ENCODE peak calls at places on chromosome 10, in nine cellular contexts. D, F, V, X, Q, J, G, E and W are unnamed samples.

GRCh38 chr10:50325449-50326188 is 74.3 kb upstream of the ASAH2 start:
- DNase-seq in D (peak; percentile 100), E (no peak), V (peak; percentile 88), X (peak; percentile 74), G (no peak), J (peak; percentile 58), F (peak; percentile 100), Q (peak; percentile 99), W (peak; percentile 86)

GRCh38 chr10:84097787-84098353 is 41.4 kb upstream of the GHITM start:
- DNase-seq in V (no peak), J (no peak), E (no peak), F (peak; percentile 18), Q (no peak), D (peak; percentile 19), G (peak; percentile 42), X (no peak), W (no peak)

GRCh38 chr10:125001313-125002043 is 59.6 kb downstream of the ZRANB1 start:
- DNase-seq in J (peak; percentile 40), F (peak; percentile 59), D (no peak), V (no peak), E (peak; percentile 54), Q (no peak), X (no peak), G (no peak), W (no peak)

GRCh38 chr10:62108768-62109430 is 159.7 kb downstream of the RTKN2 start:
- DNase-seq in E (no peak), J (no peak), V (peak; percentile 87), G (no peak), D (peak; percentile 50), X (no peak), Q (no peak), F (no peak), W (no peak)

GRCh38 chr10:75397571-75397921 is 4.0 kb downstream of the ZNF503 start:
- DNase-seq in Q (no peak), X (no peak), J (no peak), E (no peak), D (peak; percentile 69), V (peak; percentile 21), G (no peak), F (no peak), W (no peak)

GRCh38 chr10:75203724-75204123 is 6.9 kb upstream of the VDAC2 start:
- DNase-seq in X (no peak), V (no peak), D (no peak), Q (no peak), F (no peak), J (no peak), E (no peak), G (no peak), W (no peak)

GRCh38 chr10:16566202-16566805 is 44.6 kb upstream of the C1QL3 start:
- DNase-seq in D (no peak), V (no peak), J (no peak), F (no peak), X (no peak), E (no peak), G (no peak), Q (no peak), W (no peak)

GRCh38 chr10:75432176-75432575 is 752 bp downstream of the LRMDA start:
- DNase-seq in Q (no peak), F (no peak), E (no peak), D (no peak), J (no peak), G (no peak), V (no peak), X (no peak), W (no peak)

GRCh38 chr10:60883187-60883586 is 60.8 kb downstream of the RHOBTB1 start:
- DNase-seq in X (peak; percentile 62), Q (peak; percentile 10), F (peak; percentile 38), V (no peak), E (no peak), J (no peak), D (peak; percentile 82), G (peak; percentile 37), W (no peak)

GRCh38 chr10:61835069-61835908 is 66.2 kb upstream of the ARID5B start:
- DNase-seq in V (no peak), E (no peak), Q (peak; percentile 82), G (peak; percentile 64), J (no peak), D (peak; percentile 96), X (peak; percentile 65), F (peak; percentile 71), W (peak; percentile 46)

GRCh38 chr10:62063795-62064472 is 162.4 kb downstream of the ARID5B start:
- DNase-seq in X (peak; percentile 28), V (no peak), D (no peak), J (no peak), F (no peak), E (no peak), Q (no peak), G (no peak), W (no peak)

GRCh38 chr10:4262870-4263269 is 477.9 kb upstream of the KLF6 start:
- DNase-seq in V (no peak), F (no peak), X (no peak), J (no peak), Q (no peak), D (no peak), G (no peak), E (no peak), W (no peak)

GRCh38 chr10:3755440-3756359 is 29.3 kb downstream of the KLF6 start:
- DNase-seq in Q (peak; percentile 77), D (peak; percentile 32), X (no peak), V (peak; percentile 54), E (no peak), G (peak; percentile 64), J (no peak), F (no peak), W (no peak)

GRCh38 chr10:3835770-3836169 is 50.8 kb upstream of the KLF6 start:
- DNase-seq in X (peak; percentile 49), D (no peak), G (peak; percentile 44), J (no peak), E (no peak), Q (no peak), F (no peak), V (no peak), W (no peak)

GRCh38 chr10:124532106-124532641 is 70.6 kb downstream of the LHPP start:
- DNase-seq in G (peak; percentile 69), F (peak; percentile 59), J (no peak), X (peak; percentile 54), D (peak; percentile 64), Q (no peak), E (no peak), V (peak; percentile 46), W (no peak)

GRCh38 chr10:113386005-113386404 is 166.8 kb upstream of the HABP2 start:
- DNase-seq in D (peak; percentile 91), E (no peak), G (no peak), J (no peak), F (peak; percentile 56), V (peak; percentile 52), Q (peak; percentile 17), X (no peak), W (no peak)

GRCh38 chr10:61960396-61961120 is 59.1 kb downstream of the ARID5B start:
- DNase-seq in D (no peak), X (no peak), G (no peak), F (no peak), J (no peak), V (no peak), E (no peak), Q (no peak), W (no peak)

GRCh38 chr10:51965451-51965850 is 266.1 kb upstream of the CSTF2T start:
- DNase-seq in V (no peak), Q (no peak), E (no peak), F (no peak), X (no peak), G (no peak), J (no peak), D (no peak), W (no peak)

GRCh38 chr10:133127291-133128125 is 32.5 kb upstream of the KNDC1 start:
- DNase-seq in X (peak; percentile 88), V (no peak), F (no peak), J (peak; percentile 20), Q (no peak), D (peak; percentile 16), E (peak; percentile 64), G (no peak), W (no peak)
- H3K36me3 ChIP-seq in X (no peaks in the 10 kb centered on the region), V (no peaks in the 10 kb centered on the region), F (no peaks in the 10 kb centered on the region), J (no peaks in the 10 kb centered on the region), Q (no peaks in the 10 kb centered on the region), D (no peaks in the 10 kb centered on the region), E (no peaks in the 10 kb centered on the region), G (no peaks in the 10 kb centered on the region), W (no peaks in the 10 kb centered on the region)

DNA sequence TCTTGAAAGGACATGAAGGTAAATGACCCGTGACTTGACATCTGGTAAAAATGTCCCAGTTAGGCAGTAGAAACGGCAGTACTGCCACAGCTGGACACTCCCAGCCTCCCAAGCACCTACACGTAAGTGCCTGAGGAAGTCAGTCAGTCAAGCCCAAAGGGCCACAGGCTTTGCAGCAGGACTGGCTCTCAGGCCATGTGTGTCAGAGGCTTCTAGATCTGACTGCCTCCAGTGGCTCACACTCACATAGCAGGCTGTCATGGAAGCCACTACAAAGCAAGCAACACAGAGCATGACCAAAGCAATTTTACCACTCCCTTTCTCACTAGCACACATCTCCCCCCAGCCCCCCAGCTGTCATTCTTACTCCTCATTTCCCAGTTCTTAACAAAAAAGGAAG is 17.8 kb upstream of the CCNJ start:
- DNase-seq in J (no peak), X (peak; percentile 36), F (peak; percentile 23), E (no peak), Q (no peak), V (no peak), D (peak; percentile 26), G (peak; percentile 37), W (no peak)
- TF ChIP-seq CTCF in J (no peak), X (no peak), F (peak; percentile 36), E (no peak), Q (no peak), V (no peak), D (peak; percentile 24), G (no peak), W (peak; percentile 21)

DNA sequence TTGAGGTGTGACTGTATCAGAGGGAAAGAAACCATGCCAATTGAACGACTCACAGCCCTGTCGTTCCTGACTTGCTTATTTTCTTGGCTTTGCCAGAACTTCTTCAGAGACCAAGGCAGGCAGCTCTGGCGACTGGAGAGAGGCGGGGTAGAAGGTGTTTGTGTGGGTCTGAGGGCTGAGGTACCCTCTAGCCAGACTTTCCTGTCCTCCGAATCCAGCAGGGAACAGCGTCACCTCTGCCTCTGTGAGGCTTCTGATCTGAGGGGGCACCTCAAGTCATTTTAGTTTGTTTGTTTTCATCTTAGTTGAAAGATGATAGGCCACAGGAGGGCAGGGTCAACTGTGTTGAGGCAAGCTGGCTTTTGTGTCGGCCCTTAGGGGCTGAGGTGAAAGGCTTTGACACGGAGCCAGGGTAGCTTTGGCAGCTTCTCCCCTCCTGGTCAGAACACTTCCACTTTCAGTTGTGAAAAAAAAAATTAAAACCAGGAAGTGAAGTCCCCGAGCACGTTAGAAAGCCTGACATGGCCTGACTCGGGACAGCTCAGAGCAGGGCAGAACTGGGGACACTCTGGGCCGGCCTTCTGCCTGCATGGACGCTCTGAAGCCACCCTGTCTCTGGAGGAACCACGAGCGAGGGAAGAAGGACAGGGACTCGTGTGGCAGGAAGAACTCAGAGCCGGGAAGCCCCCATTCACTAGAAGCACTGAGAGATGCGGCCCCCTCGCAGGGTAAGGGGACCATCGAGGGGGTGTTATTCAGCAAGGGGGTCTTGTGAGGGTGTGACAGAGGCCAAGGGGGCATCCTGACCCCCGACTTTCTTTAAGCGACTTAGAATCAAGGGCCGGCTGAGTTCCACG is 2.0 kb downstream of the ACSL5 start:
- DNase-seq in E (peak; percentile 89), Q (no peak), V (peak; percentile 69), J (peak; percentile 82), F (no peak), G (no peak), D (peak; percentile 45), X (no peak), W (no peak)
- H3K4me3 ChIP-seq in E (peak overlapping the region; percentile 62), Q (no peak overlapping the region), V (peak overlapping the region; percentile 81), J (peak overlapping the region; percentile 72), F (no peak overlapping the region), G (no peak overlapping the region), D (no peak overlapping the region), X (no peak overlapping the region), W (no peak overlapping the region)

GRCh38 chr10:68345621-68346020 is 12.9 kb upstream of the PBLD start:
- DNase-seq in G (no peak), J (no peak), V (no peak), F (no peak), X (no peak), Q (no peak), D (no peak), E (no peak), W (no peak)
- H3K36me3 ChIP-seq in G (no peaks in the 10 kb centered on the region), J (peaks cover 80% of the 10 kb centered on the region), V (peaks cover 49% of the 10 kb centered on the region), F (peaks cover 2% of the 10 kb centered on the region), X (peaks cover 61% of the 10 kb centered on the region), Q (peaks cover 43% of the 10 kb centered on the region), D (peaks cover 53% of the 10 kb centered on the region), E (peaks cover 47% of the 10 kb centered on the region), W (peaks cover 6% of the 10 kb centered on the region)